ENCODE peak calls at places on chromosomes 12 and 14, in seven cellular contexts. Q is PC-3, A is tibial artery, P is heart right ventricle, Z is Panc1, I is left ventricle myocardium inferior, S is right cardiac atrium. X is an unnamed sample. For H3K4me1, the result is how much of the 10 kb centered on the place peaks cover.

GRCh38 chr14:59601056-59601455 is 24.4 kb upstream of the CCDC175 start:
- DNase-seq in Q (no peak), A (no peak), S (no peak), Z (no peak), P (no peak), I (no peak), X (no peak)

GRCh38 chr12:130706885-130707570 is 9.1 kb downstream of the RIMBP2 start:
- DNase-seq in A (peak), S (no peak), Q (no peak), P (no peak), I (no peak), Z (no peak), X (no peak)

GRCh38 chr14:74552623-74553022 is 59.1 kb downstream of the ISCA2 start:
- DNase-seq in A (peak), Q (no peak), S (peak), P (peak), I (peak), Z (no peak), X (peak)

GRCh38 chr12:19994970-19995369 is 373.4 kb upstream of the PDE3A start:
- DNase-seq in A (no peak), I (no peak), Q (no peak), P (no peak), S (no peak), Z (no peak), X (no peak)

GRCh38 chr12:67434653-67435375 is 165.7 kb downstream of the CAND1 start:
- DNase-seq in Q (peak), Z (no peak), P (no peak), A (no peak), S (no peak), I (no peak), X (peak)

GRCh38 chr12:92030618-92031017 is 115.0 kb downstream of the BTG1 start:
- DNase-seq in P (no peak), Q (no peak), A (no peak), I (no peak), S (no peak), Z (no peak), X (no peak)

GRCh38 chr14:63282997-63283396 is 35.7 kb downstream of the GPHB5 start:
- DNase-seq in Z (no peak), P (no peak), I (no peak), S (no peak), A (no peak), Q (no peak), X (no peak)

GRCh38 chr14:103716091-103716801 is 636 bp downstream of the ZFYVE21 start:
- DNase-seq in P (no peak), I (no peak), S (peak), A (no peak), Q (no peak), Z (no peak), X (peak)

GRCh38 chr14:22388669-22389625 is 200.1 kb downstream of the DAD1 start:
- DNase-seq in Z (no peak), I (no peak), A (no peak), S (no peak), P (no peak), Q (peak), X (no peak)

GRCh38 chr12:17215754-17216153 is 609.8 kb upstream of the LMO3 start:
- DNase-seq in I (no peak), P (no peak), S (no peak), Q (peak), Z (no peak), A (no peak), X (no peak)

GRCh38 chr12:2624543-2625266 is 170.1 kb upstream of the FKBP4 start:
- DNase-seq in P (no peak), I (no peak), Q (peak), Z (no peak), S (no peak), A (no peak), X (no peak)

DNA sequence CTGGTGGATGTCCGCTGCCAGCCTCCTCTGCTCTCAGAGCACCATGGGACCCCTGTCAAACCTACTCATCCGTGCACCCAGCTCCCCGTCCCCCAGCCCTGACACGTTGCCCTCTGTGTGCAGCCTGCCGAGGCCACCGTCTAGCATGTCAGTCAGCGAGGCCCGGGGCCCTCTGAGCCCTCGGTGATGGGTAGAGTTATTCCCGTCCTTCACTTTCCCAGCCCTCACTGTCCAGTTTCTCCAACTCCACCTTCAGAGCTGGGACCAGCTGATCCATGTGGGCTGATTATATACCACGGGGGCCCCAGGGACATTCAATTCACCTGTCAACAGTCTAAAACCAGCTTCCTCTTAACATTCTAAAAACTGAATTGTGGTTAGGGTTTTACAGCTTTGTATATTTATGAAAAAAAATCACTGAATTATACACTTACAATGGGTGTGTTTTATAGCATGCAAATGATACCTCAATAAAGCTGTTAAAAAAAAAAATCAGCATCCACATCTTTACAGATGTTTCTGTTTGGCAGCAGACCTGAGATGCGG is 61.3 kb downstream of the CCDC88C start:
- DNase-seq in S (no peak), A (no peak), I (no peak), Q (no peak), Z (no peak), P (no peak), X (peak)
- H3K4me3 ChIP-seq in S (no peak), A (no peak), I (no peak), Q (no peak), Z (no peak), P (no peak), X (no peak)

GRCh38 chr12:132493482-132494178 is 3.7 kb downstream of the FBRSL1 start:
- DNase-seq in P (no peak), Z (no peak), A (no peak), S (peak), Q (no peak), I (no peak), X (no peak)
- H3K4me1 ChIP-seq in P (half or more), Z (under half), A (half or more), S (under half), Q (under half), I (half or more), X (under half)

GRCh38 chr14:65255583-65256443 is 153.5 kb upstream of the MAX start:
- DNase-seq in P (no peak), I (no peak), A (no peak), S (no peak), Q (peak), Z (no peak), X (no peak)
- H3K4me3 ChIP-seq in P (no peak), I (no peak), A (no peak), S (no peak), Q (peak), Z (no peak), X (no peak)

DNA sequence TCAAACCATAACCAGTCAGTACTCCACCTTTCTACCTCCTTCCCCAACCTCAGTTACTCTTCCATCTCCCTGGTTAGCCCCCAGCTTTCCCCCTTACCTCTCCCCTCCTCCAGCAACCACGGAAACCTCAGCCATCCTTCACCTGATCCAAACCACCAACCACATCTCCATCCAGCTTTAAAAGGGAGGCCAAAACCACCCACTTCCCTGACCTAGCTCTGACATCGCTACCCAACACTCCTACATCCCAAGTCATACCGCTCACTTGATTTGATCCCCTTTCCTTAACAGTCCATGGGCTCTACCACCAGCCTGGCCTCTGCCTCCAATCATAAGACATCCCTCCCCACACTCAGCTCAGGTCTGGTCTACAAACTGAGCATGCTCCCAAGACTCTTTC is 1.5 kb downstream of the RAB35 start:
- DNase-seq in Z (no peak), P (no peak), I (no peak), S (no peak), A (no peak), Q (no peak), X (no peak)
- H3K4me1 ChIP-seq in Z (under half), P (under half), I (half or more), S (under half), A (under half), Q (under half), X (under half)

GRCh38 chr12:109962388-109962787 is 33.8 kb downstream of the GIT2 start:
- DNase-seq in A (no peak), Z (no peak), Q (no peak), P (no peak), S (no peak), I (no peak), X (no peak)

GRCh38 chr12:109961201-109961600 is 35.0 kb downstream of the GIT2 start:
- DNase-seq in A (no peak), S (no peak), I (peak), Z (no peak), P (no peak), Q (no peak), X (no peak)

GRCh38 chr12:109961612-109962011 is 34.6 kb downstream of the GIT2 start:
- DNase-seq in P (no peak), Z (no peak), I (no peak), A (no peak), Q (peak), S (no peak), X (no peak)

GRCh38 chr12:109958374-109958773 is 37.8 kb downstream of the GIT2 start:
- DNase-seq in P (no peak), A (no peak), I (no peak), S (no peak), Q (no peak), Z (no peak), X (no peak)

DNA sequence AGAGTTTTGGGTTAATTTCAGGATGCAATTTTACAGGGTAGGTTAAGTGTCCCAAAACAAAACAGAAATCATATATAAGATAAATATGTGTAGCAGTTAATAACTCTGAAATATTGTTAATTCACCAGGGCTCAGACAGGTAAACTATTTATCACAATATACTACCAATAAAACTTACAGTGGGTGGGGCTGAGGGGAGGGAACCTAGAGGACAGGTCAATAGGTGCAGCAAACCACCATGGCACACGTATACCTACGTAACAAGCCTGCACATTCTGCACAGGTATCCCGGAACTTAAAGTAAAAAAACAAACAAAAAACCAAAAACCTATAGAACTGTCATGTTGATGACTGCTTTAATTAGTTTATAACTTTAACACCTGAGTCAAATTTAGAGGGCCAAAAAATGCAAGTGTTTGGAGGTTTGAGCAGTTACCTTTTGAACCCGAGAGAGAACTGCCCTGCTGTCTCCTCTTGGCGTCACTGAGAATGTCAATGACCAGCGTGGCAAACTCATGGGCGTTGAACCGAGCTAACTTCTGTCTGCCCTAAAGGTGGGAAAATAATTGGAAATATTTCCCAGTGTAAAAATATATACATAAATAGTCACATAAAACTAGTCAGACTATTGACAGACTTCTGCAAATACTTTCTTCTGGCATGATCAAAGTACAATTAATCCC is 36.6 kb downstream of the GIT2 start:
- DNase-seq in Q (no peak), Z (no peak), P (no peak), S (no peak), A (no peak), I (no peak), X (no peak)
- H3K4me3 ChIP-seq in Q (no peak), Z (no peak), P (no peak), S (no peak), A (no peak), I (no peak), X (no peak)

DNA sequence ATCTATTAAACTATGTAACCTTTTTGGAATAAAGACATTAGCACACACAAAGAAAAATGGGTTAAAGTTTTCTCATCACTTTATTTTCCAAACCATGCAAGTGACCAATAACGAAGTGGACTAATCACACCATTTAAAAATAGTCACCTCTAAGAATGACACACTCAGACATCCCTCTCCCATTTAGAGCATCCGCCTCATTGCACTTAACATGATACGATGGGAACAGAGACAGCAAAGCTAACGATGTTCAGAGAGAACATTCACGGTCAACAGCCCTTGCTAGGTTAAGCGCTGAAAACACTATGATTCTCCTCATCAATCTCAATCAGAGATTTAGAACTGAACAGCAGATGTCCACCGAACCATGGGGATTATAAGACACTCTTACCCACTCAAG is 35.8 kb downstream of the NIN start:
- DNase-seq in A (no peak), Q (no peak), S (no peak), I (no peak), Z (no peak), P (no peak), X (no peak)
- H3K4me1 ChIP-seq in A (under half), Q (under half), S (under half), I (under half), Z (under half), P (under half), X (under half)

X was measured in aorta.